ENCODE peak calls at places on chromosome 21, in ten cellular contexts. V is central memory CD4-positive, alpha-beta T cell; O is C1 segment of cervical spinal cord; T is hepatic stellate cell; G is DMS53; J is putamen; L is activated naive CD8-positive, alpha-beta T cell treated with anti-CD3 and anti-CD28 coated beads, Interleukin-2, amount 50 U/mL, for 24 hours; W is AG08396; E is NAMALWA; R is HuH-7. N is an unnamed sample.
A peak's percentile ranks its signal among the peaks of the same experiment; 100 is the strongest.

GRCh38 chr21:31781737-31782136 is 49.8 kb upstream of the SCAF4 start:
- DNase-seq in V (no peak), O (peak; percentile 6), T (no peak), G (peak; percentile 3), J (no peak), L (no peak), W (peak; percentile 38), E (no peak), R (no peak), N (no peak)

GRCh38 chr21:34535886-34536285 is 23.9 kb upstream of the KCNE1 start:
- DNase-seq in V (no peak), O (no peak), T (no peak), G (no peak), J (no peak), L (no peak), W (no peak), E (no peak), R (no peak), N (no peak)

GRCh38 chr21:17925900-17926299 is 106.7 kb upstream of the C21orf91 start:
- DNase-seq in V (no peak), O (no peak), T (no peak), G (peak; percentile 45), J (peak; percentile 34), L (no peak), W (no peak), E (peak; percentile 46), R (no peak), N (no peak)

GRCh38 chr21:45329261-45330074 is 41.8 kb upstream of the POFUT2 start:
- DNase-seq in V (no peak), O (no peak), T (no peak), G (peak; percentile 29), J (no peak), L (no peak), W (no peak), E (no peak), R (peak; percentile 70), N (no peak)

GRCh38 chr21:22115746-22116145 is 1117.5 kb downstream of the NCAM2 start:
- DNase-seq in V (no peak), O (no peak), T (no peak), G (peak; percentile 71), J (no peak), L (no peak), W (no peak), E (no peak), R (no peak), N (no peak)

GRCh38 chr21:30249936-30250335 is 32.8 kb downstream of the KRTAP24-1 start:
- DNase-seq in V (no peak), O (no peak), T (no peak), G (no peak), J (no peak), L (no peak), W (no peak), E (no peak), R (no peak), N (no peak)

GRCh38 chr21:32096411-32096810 is 182.4 kb downstream of the MIS18A start:
- DNase-seq in V (no peak), O (no peak), T (no peak), G (peak; percentile 65), J (no peak), L (peak; percentile 2), W (peak; percentile 18), E (peak; percentile 26), R (peak; percentile 38), N (no peak)

GRCh38 chr21:42692688-42693087 is 39.3 kb downstream of the PDE9A start:
- DNase-seq in V (no peak), O (no peak), T (no peak), G (no peak), J (no peak), L (no peak), W (no peak), E (no peak), R (no peak), N (no peak)

GRCh38 chr21:41873005-41873404 is 6.1 kb downstream of the PRDM15 start:
- DNase-seq in V (no peak), O (no peak), T (no peak), G (no peak), J (no peak), L (no peak), W (no peak), E (no peak), R (no peak), N (no peak)

GRCh38 chr21:34809822-34810221 is 141.0 kb downstream of the CLIC6 start:
- DNase-seq in V (no peak), O (no peak), T (no peak), G (no peak), J (no peak), L (no peak), W (no peak), E (no peak), R (no peak), N (no peak)

GRCh38 chr21:42924433-42924751 is 1.0 kb downstream of the ERVH48-1 start:
- DNase-seq in V (no peak), O (no peak), T (no peak), G (no peak), J (no peak), L (no peak), W (no peak), E (no peak), R (no peak), N (no peak)

GRCh38 chr21:45941338-45941710 is 40.2 kb upstream of the COL6A1 start:
- DNase-seq in V (no peak), O (no peak), T (no peak), G (no peak), J (no peak), L (no peak), W (no peak), E (no peak), R (no peak), N (no peak)

GRCh38 chr21:33428669-33429068 is 25.5 kb downstream of the IFNGR2 start:
- DNase-seq in V (no peak), O (no peak), T (no peak), G (no peak), J (no peak), L (no peak), W (no peak), E (no peak), R (no peak), N (no peak)

GRCh38 chr21:26804895-26805609 is 40.2 kb downstream of the ADAMTS1 start:
- DNase-seq in V (no peak), O (no peak), T (no peak), G (no peak), J (no peak), L (no peak), W (no peak), E (no peak), R (no peak), N (no peak)

GRCh38 chr21:45895778-45896370 is 85.7 kb upstream of the COL6A1 start:
- DNase-seq in V (no peak), O (no peak), T (no peak), G (no peak), J (no peak), L (no peak), W (no peak), E (no peak), R (no peak), N (no peak)

N was measured in immature natural killer cell.